ENCODE peak calls at places on chromosomes 16 and 17, in seven cellular contexts. Y is endothelial cell of umbilical vein, H is A549, F is tibial nerve, M is uterus, C is GM12891, E is HCT116. J is an unnamed sample.

GRCh38 chr17:43372273-43372911 is 26.4 kb upstream of the ARL4D start:
- DNase-seq in Y (no peak), H (no peak), F (no peak), M (peak), C (no peak), E (no peak), J (peak)

GRCh38 chr16:81646561-81646960 is 132.5 kb upstream of the PLCG2 start:
- DNase-seq in Y (no peak), H (no peak), F (no peak), M (no peak), C (no peak), E (no peak), J (no peak)

GRCh38 chr16:47592232-47592631 is 131.1 kb downstream of the PHKB start:
- DNase-seq in Y (no peak), H (no peak), F (no peak), M (no peak), C (no peak), E (no peak), J (no peak)

GRCh38 chr17:17714261-17714866 is 33.1 kb downstream of the RAI1 start:
- DNase-seq in Y (no peak), H (no peak), F (no peak), M (no peak), C (no peak), E (no peak), J (no peak)

GRCh38 chr16:49589721-49590120 is 216.1 kb downstream of the C16orf78 start:
- DNase-seq in Y (no peak), H (no peak), F (no peak), M (no peak), C (no peak), E (no peak), J (peak)

GRCh38 chr16:50884066-50884860 is 142.4 kb downstream of the CYLD start:
- DNase-seq in Y (no peak), H (peak), F (no peak), M (no peak), C (peak), E (no peak), J (no peak)

GRCh38 chr17:46002311-46002972 is 3.4 kb downstream of the STH start:
- DNase-seq in Y (peak), H (peak), F (peak), M (peak), C (peak), E (peak), J (no peak)

GRCh38 chr17:61786088-61786487 is 77.2 kb downstream of the BRIP1 start:
- DNase-seq in Y (no peak), H (no peak), F (no peak), M (no peak), C (no peak), E (no peak), J (no peak)

GRCh38 chr16:31177136-31177535 is 2.8 kb upstream of the FUS start:
- DNase-seq in Y (no peak), H (no peak), F (no peak), M (no peak), C (no peak), E (no peak), J (no peak)

GRCh38 chr16:79071424-79071823 is 529.1 kb downstream of the MAF start:
- DNase-seq in Y (no peak), H (no peak), F (no peak), M (peak), C (no peak), E (no peak), J (no peak)

GRCh38 chr17:45357364-45357997 is 40.7 kb upstream of the MAP3K14 start:
- DNase-seq in Y (no peak), H (no peak), F (no peak), M (no peak), C (no peak), E (no peak), J (no peak)

GRCh38 chr16:81823111-81823510 is 44.0 kb downstream of the PLCG2 start:
- DNase-seq in Y (peak), H (no peak), F (no peak), M (no peak), C (no peak), E (no peak), J (no peak)

GRCh38 chr16:15674571-15674970 is 24.5 kb downstream of the NDE1 start:
- DNase-seq in Y (no peak), H (no peak), F (no peak), M (no peak), C (no peak), E (no peak), J (no peak)

GRCh38 chr16:15677447-15677846 is 27.4 kb downstream of the NDE1 start:
- DNase-seq in Y (no peak), H (no peak), F (no peak), M (no peak), C (no peak), E (no peak), J (no peak)

GRCh38 chr16:15671530-15672117 is 21.6 kb downstream of the NDE1 start:
- DNase-seq in Y (no peak), H (no peak), F (no peak), M (no peak), C (no peak), E (no peak), J (no peak)

GRCh38 chr16:15676506-15676905 is 26.5 kb downstream of the NDE1 start:
- DNase-seq in Y (no peak), H (no peak), F (no peak), M (no peak), C (no peak), E (no peak), J (no peak)

GRCh38 chr16:15672514-15673167 is 22.6 kb downstream of the NDE1 start:
- DNase-seq in Y (peak), H (peak), F (peak), M (peak), C (no peak), E (no peak), J (peak)
- TF ChIP-seq POLR2A in Y (peak), H (no peak), F (peak), M (peak), C (peak), E (no peak), J (no peak)

GRCh38 chr17:78340183-78340955 is 19.5 kb downstream of the SOCS3 start:
- DNase-seq in Y (no peak), H (no peak), F (no peak), M (no peak), C (no peak), E (no peak), J (no peak)

GRCh38 chr17:78343433-78344201 is 16.3 kb downstream of the SOCS3 start:
- DNase-seq in Y (no peak), H (no peak), F (no peak), M (no peak), C (no peak), E (no peak), J (no peak)

GRCh38 chr17:78342438-78343098 is 17.3 kb downstream of the SOCS3 start:
- DNase-seq in Y (peak), H (peak), F (no peak), M (peak), C (no peak), E (peak), J (peak)

GRCh38 chr17:78343099-78343432 is 16.8 kb downstream of the SOCS3 start:
- DNase-seq in Y (peak), H (no peak), F (no peak), M (peak), C (no peak), E (peak), J (peak)

GRCh38 chr17:78341559-78342437 is 18.1 kb downstream of the SOCS3 start:
- DNase-seq in Y (peak), H (peak), F (peak), M (peak), C (no peak), E (no peak), J (peak)
- TF ChIP-seq POLR2A in Y (peak), H (peak), F (peak), M (peak), C (no peak), E (no peak), J (no peak)

GRCh38 chr17:8059131-8059530 is 20.3 kb downstream of the ALOX15B start:
- DNase-seq in Y (no peak), H (no peak), F (no peak), M (no peak), C (no peak), E (no peak), J (no peak)

GRCh38 chr17:8057691-8058114 is 18.8 kb downstream of the ALOX15B start:
- DNase-seq in Y (peak), H (peak), F (no peak), M (no peak), C (no peak), E (peak), J (peak)

GRCh38 chr17:8056976-8057625 is 18.2 kb downstream of the ALOX15B start:
- DNase-seq in Y (no peak), H (no peak), F (no peak), M (peak), C (no peak), E (no peak), J (peak)

GRCh38 chr17:8055851-8056231 is 17.0 kb downstream of the ALOX15B start:
- DNase-seq in Y (no peak), H (no peak), F (no peak), M (no peak), C (no peak), E (no peak), J (no peak)

GRCh38 chr17:8056232-8056975 is 17.5 kb downstream of the ALOX15B start:
- DNase-seq in Y (peak), H (no peak), F (no peak), M (no peak), C (no peak), E (no peak), J (peak)
- TF ChIP-seq POLR2A in Y (no peak), H (no peak), F (no peak), M (no peak), C (no peak), E (no peak), J (no peak)

GRCh38 chr16:22191089-22191965 is 14.8 kb upstream of the EEF2K start:
- DNase-seq in Y (peak), H (peak), F (peak), M (peak), C (peak), E (peak), J (peak)
- TF ChIP-seq POLR2A in Y (peak), H (peak), F (peak), M (peak), C (peak), E (no peak), J (peak)

GRCh38 chr17:29292992-29293889 is 707 bp downstream of the NUFIP2 start:
- DNase-seq in Y (peak), H (peak), F (peak), M (peak), C (peak), E (no peak), J (peak)
- TF ChIP-seq POLR2A in Y (no peak), H (no peak), F (no peak), M (no peak), C (no peak), E (no peak), J (no peak)

GRCh38 chr16:84379008-84379730 is 10.8 kb downstream of the ATP2C2 start:
- DNase-seq in Y (no peak), H (no peak), F (no peak), M (no peak), C (no peak), E (no peak), J (no peak)
- TF ChIP-seq POLR2A in Y (no peak), H (no peak), F (no peak), M (no peak), C (no peak), E (no peak), J (no peak)

DNA sequence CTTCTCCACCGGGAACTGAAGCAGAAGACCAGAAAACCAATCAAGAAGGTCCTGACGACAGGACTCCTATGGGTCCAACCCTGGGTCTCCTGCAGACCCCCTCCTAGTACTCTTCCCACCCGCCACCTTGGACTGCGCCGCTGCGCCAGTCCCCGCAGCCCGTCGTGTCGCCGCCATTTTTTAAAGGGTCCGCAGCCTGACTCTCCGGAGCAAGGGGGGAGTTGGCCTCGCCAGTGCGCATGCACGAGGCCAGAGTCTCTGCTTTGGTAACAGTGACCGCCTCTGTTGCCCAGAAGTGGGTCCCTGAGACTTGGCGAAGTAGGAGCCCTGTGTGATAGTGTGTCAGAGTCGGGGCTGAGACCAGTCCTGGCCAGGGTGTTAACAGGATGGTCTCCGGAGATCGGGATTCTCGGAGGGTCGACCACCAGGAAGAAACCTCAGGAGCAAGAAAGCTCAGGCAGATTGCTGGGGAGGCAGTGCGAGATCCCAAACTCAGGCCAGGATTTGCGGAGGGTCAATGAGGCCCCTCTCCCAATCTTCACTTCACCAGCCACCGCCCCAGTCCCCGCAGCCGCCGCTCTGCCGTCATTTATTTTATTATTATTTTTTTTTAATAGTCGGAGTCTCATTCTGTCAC is 612.5 kb downstream of the KCNJ18 start:
- DNase-seq in Y (no peak), H (no peak), F (no peak), M (no peak), C (no peak), E (no peak), J (no peak)
- TF ChIP-seq POLR2A in Y (no peak), H (no peak), F (no peak), M (no peak), C (no peak), E (no peak), J (no peak)

DNA sequence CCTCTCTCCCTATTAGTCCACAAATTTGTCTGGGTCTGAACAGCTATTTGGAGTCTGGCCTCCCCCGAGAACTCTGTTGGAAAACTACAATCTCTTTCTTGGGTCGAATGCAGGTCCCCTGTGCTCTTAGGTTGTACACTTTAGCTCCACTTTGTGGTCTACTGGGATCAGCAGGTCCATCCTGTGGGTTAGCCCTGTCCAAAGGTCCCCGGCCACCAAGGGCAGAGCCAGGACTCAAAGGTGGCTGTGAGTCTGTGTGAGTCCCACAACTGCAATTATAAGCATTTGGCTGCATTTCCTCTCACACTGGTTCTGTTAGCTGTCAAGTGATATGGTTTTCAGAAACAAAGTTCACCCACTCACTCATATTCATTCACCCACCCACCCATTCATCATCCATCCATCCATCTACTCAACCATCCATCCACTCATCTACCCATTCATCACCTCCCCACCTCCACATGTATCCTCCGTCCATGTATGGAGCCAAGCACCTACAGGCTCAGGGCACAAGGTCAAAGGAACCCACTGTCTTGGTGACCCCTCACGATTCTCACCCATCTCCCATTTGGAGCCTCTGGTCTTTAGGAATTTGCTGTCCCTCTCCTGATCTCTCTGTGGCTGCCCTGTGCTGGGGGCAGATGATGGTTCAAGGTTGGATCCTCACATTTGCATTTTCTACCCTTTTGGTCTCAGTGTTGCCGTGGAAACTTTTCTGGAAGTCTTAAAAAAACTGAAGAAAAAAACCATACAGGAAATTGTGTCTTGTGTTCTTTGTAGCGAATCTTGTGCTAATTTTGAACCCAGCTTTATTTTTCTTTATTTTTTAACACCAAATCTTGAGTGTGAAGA is 45.8 kb downstream of the IRF8 start:
- DNase-seq in Y (no peak), H (no peak), F (no peak), M (no peak), C (no peak), E (no peak), J (no peak)
- TF ChIP-seq POLR2A in Y (no peak), H (no peak), F (no peak), M (no peak), C (no peak), E (no peak), J (no peak)

DNA sequence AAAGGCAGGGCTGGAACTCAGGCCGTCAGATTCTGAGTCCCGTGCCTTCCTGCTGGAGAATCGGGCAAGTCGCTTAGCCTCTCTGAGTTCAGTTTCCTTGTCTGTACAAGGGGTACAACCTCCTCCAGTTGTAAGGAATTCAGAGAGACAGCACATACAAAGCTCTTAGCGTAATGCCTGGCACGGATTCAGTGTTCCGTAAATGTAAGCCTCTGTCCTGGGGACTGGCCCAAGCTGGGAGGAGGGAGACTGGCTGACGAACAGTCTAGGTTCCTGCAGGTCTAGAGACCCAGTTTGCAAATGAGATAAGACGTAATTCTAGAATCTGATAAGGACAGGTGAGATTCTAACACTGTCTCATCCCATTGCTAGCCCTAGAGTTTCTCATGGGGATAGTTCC is 9.9 kb downstream of the METTL22 start:
- DNase-seq in Y (no peak), H (no peak), F (no peak), M (no peak), C (no peak), E (no peak), J (no peak)
- TF ChIP-seq POLR2A in Y (no peak), H (no peak), F (no peak), M (no peak), C (no peak), E (no peak), J (no peak)

J was measured in suprapubic skin.